ENCODE peak calls at places on chromosomes 13 and 19, in seven cellular contexts. G is tibial artery; Y is CD4-positive, CD25-positive, alpha-beta regulatory T cell; I is psoas muscle; F is CD8-positive, alpha-beta T cell; O is mammary epithelial cell; Z is tibial nerve. K is an unnamed sample.

GRCh38 chr13:84405286-84405685 is 523.0 kb upstream of the SLITRK1 start:
- DNase-seq in G (no peak), Y (no peak), I (no peak), F (no peak), O (no peak), Z (no peak), K (no peak)

GRCh38 chr19:41515054-41515652 is 60.8 kb upstream of the CEACAM21 start:
- DNase-seq in G (no peak), Y (no peak), I (no peak), F (no peak), O (no peak), Z (no peak), K (no peak)

GRCh38 chr13:28429685-28430290 is 65.1 kb downstream of the FLT1 start:
- DNase-seq in G (no peak), Y (no peak), I (no peak), F (no peak), O (no peak), Z (no peak), K (no peak)

GRCh38 chr13:81406639-81407292 is 1065.8 kb upstream of the SPRY2 start:
- DNase-seq in G (no peak), Y (no peak), I (no peak), F (no peak), O (no peak), Z (no peak), K (no peak)

GRCh38 chr19:14835011-14835410 is at the start of the genes OR7A5 and OR7C1:
- DNase-seq in G (no peak), Y (no peak), I (no peak), F (no peak), O (no peak), Z (no peak), K (no peak)

GRCh38 chr13:98273067-98273823 is 96.2 kb upstream of the RNF113B start:
- DNase-seq in G (no peak), Y (no peak), I (no peak), F (no peak), O (no peak), Z (no peak), K (no peak)

GRCh38 chr13:51826606-51827005 is 18.4 kb downstream of the TMEM272 start:
- DNase-seq in G (no peak), Y (no peak), I (no peak), F (no peak), O (peak; percentile 48), Z (no peak), K (no peak)

GRCh38 chr13:48919750-48920149 is 56.0 kb upstream of the FNDC3A start:
- DNase-seq in G (no peak), Y (no peak), I (no peak), F (no peak), O (no peak), Z (no peak), K (no peak)

GRCh38 chr13:110214637-110215036 is 92.3 kb downstream of the COL4A1 start:
- DNase-seq in G (no peak), Y (no peak), I (no peak), F (no peak), O (no peak), Z (no peak), K (no peak)

GRCh38 chr19:3292958-3293529 is 68.6 kb downstream of the CELF5 start:
- DNase-seq in G (no peak), Y (no peak), I (no peak), F (no peak), O (no peak), Z (no peak), K (no peak)

GRCh38 chr19:49475995-49476880 is 2.2 kb downstream of the FLT3LG start:
- DNase-seq in G (peak; percentile 63), Y (peak; percentile 63), I (peak; percentile 73), F (no peak), O (no peak), Z (no peak), K (no peak)

GRCh38 chr19:1136201-1136600 is 32.4 kb downstream of the GPX4 start:
- DNase-seq in G (no peak), Y (no peak), I (no peak), F (no peak), O (no peak), Z (no peak), K (no peak)

GRCh38 chr19:44111910-44112463 is 1.2 kb upstream of the ZNF225 start:
- DNase-seq in G (no peak), Y (no peak), I (no peak), F (no peak), O (peak; percentile 81), Z (no peak), K (no peak)

GRCh38 chr13:28100149-28101121 is at the start of gene FLT3:
- DNase-seq in G (no peak), Y (peak; percentile 4), I (peak; percentile 52), F (no peak), O (peak; percentile 55), Z (no peak), K (no peak)

GRCh38 chr19:47514151-47514868 is 553 bp downstream of the NAPA start:
- DNase-seq in G (no peak), Y (no peak), I (peak; percentile 64), F (no peak), O (no peak), Z (no peak), K (no peak)

GRCh38 chr13:49388256-49388655 is 55.6 kb downstream of the CAB39L start:
- DNase-seq in G (no peak), Y (no peak), I (no peak), F (no peak), O (no peak), Z (no peak), K (no peak)

GRCh38 chr13:59641261-59641660 is 522.5 kb downstream of the DIAPH3 start:
- DNase-seq in G (no peak), Y (no peak), I (no peak), F (no peak), O (no peak), Z (no peak), K (no peak)

GRCh38 chr13:59424661-59425060 is 739.1 kb downstream of the DIAPH3 start:
- DNase-seq in G (no peak), Y (no peak), I (no peak), F (no peak), O (no peak), Z (no peak), K (no peak)

GRCh38 chr13:51435002-51435578 is 17.7 kb downstream of the INTS6 start:
- DNase-seq in G (no peak), Y (peak; percentile 50), I (no peak), F (no peak), O (no peak), Z (no peak), K (no peak)

GRCh38 chr19:46489445-46490272 is 6.0 kb downstream of the PNMA8B start:
- DNase-seq in G (peak; percentile 84), Y (no peak), I (peak; percentile 69), F (no peak), O (no peak), Z (peak; percentile 33), K (peak; percentile 22)

GRCh38 chr13:76630629-76631028 is 255.6 kb downstream of the KCTD12 start:
- DNase-seq in G (no peak), Y (no peak), I (no peak), F (no peak), O (no peak), Z (no peak), K (no peak)

GRCh38 chr19:3125900-3126524 is 9.8 kb upstream of the GNA15 start:
- DNase-seq in G (peak; percentile 70), Y (peak; percentile 49), I (peak; percentile 83), F (peak; percentile 58), O (peak; percentile 61), Z (no peak), K (no peak)

GRCh38 chr13:100674363-100674847 is at the start of gene TMTC4:
- DNase-seq in G (no peak), Y (no peak), I (no peak), F (no peak), O (no peak), Z (no peak), K (peak; percentile 60)

GRCh38 chr13:100673831-100674362 is 698 bp downstream of the TMTC4 start:
- DNase-seq in G (peak; percentile 73), Y (peak; percentile 34), I (peak; percentile 81), F (peak; percentile 20), O (peak; percentile 69), Z (no peak), K (peak; percentile 47)

GRCh38 chr13:100673376-100673830 is 1.2 kb downstream of the TMTC4 start:
- DNase-seq in G (no peak), Y (no peak), I (no peak), F (no peak), O (no peak), Z (no peak), K (no peak)

GRCh38 chr13:100675660-100676129 is 1.1 kb upstream of the TMTC4 start:
- DNase-seq in G (no peak), Y (peak; percentile 20), I (no peak), F (no peak), O (no peak), Z (no peak), K (no peak)

GRCh38 chr13:100674848-100675659 is 459 bp upstream of the TMTC4 start:
- DNase-seq in G (peak; percentile 100), Y (peak; percentile 99), I (peak; percentile 100), F (peak; percentile 100), O (peak; percentile 96), Z (peak; percentile 99), K (peak; percentile 100)
- H3K27ac ChIP-seq in G (peak overlapping the region; percentile 74), Y (peak overlapping the region; percentile 82), I (peak overlapping the region; percentile 84), F (peak overlapping the region; percentile 78), O (no peak overlapping the region), Z (peak overlapping the region; percentile 79), K (peak overlapping the region; percentile 89)

GRCh38 chr13:112885782-112886268 is 83.2 kb upstream of the MCF2L start:
- DNase-seq in G (peak; percentile 86), Y (no peak), I (peak; percentile 82), F (no peak), O (peak; percentile 84), Z (peak; percentile 56), K (no peak)
- H3K27ac ChIP-seq in G (no peak overlapping the region), Y (no peak overlapping the region), I (no peak overlapping the region), F (no peak overlapping the region), O (no peak overlapping the region), Z (no peak overlapping the region), K (no peak overlapping the region)

GRCh38 chr19:4971424-4971793 is 2.5 kb downstream of the KDM4B start:
- DNase-seq in G (no peak), Y (peak; percentile 14), I (no peak), F (no peak), O (peak; percentile 56), Z (no peak), K (no peak)
- H3K27ac ChIP-seq in G (peak overlapping the region; percentile 72), Y (no peak overlapping the region), I (peak overlapping the region; percentile 71), F (no peak overlapping the region), O (no peak overlapping the region), Z (no peak overlapping the region), K (no peak overlapping the region)

GRCh38 chr19:15836345-15836594 is 20.8 kb upstream of the OR10H1 start:
- DNase-seq in G (no peak), Y (no peak), I (no peak), F (no peak), O (no peak), Z (no peak), K (no peak)
- H3K27ac ChIP-seq in G (peak overlapping the region; percentile 94), Y (peak overlapping the region; percentile 95), I (peak overlapping the region; percentile 82), F (peak overlapping the region; percentile 96), O (peak overlapping the region; percentile 99), Z (peak overlapping the region; percentile 99), K (peak overlapping the region; percentile 93)

K was measured in substantia nigra.